ENCODE peak calls at places on chromosomes 3 and 15, in seven cellular contexts. U, F, L, P, I, D and O are unnamed samples.

GRCh38 chr15:35362195-35362829 is 183.7 kb downstream of the DPH6 start:
- DNase-seq in U (no peak), F (no peak), L (no peak), P (no peak), I (no peak), D (no peak), O (no peak)

GRCh38 chr3:53334742-53335141 is 12.6 kb downstream of the DCP1A start:
- DNase-seq in U (no peak), F (no peak), L (no peak), P (no peak), I (no peak), D (no peak), O (no peak)

GRCh38 chr3:196412704-196413103 is 19.5 kb downstream of the UBXN7 start:
- DNase-seq in U (no peak), F (no peak), L (no peak), P (no peak), I (no peak), D (no peak), O (no peak)

GRCh38 chr3:45992133-45992729 is 3.4 kb downstream of the FYCO1 start:
- DNase-seq in U (no peak), F (no peak), L (no peak), P (no peak), I (no peak), D (no peak), O (no peak)

GRCh38 chr3:143105170-143105569 is 14.4 kb upstream of the CHST2 start:
- DNase-seq in U (no peak), F (no peak), L (no peak), P (no peak), I (no peak), D (no peak), O (no peak)

GRCh38 chr3:58999779-59000170 is 50.0 kb downstream of the CFAP20DC start:
- DNase-seq in U (no peak), F (no peak), L (no peak), P (no peak), I (no peak), D (no peak), O (no peak)

GRCh38 chr3:6516694-6517093 is 344.2 kb upstream of the GRM7 start:
- DNase-seq in U (no peak), F (no peak), L (no peak), P (no peak), I (no peak), D (no peak), O (no peak)

GRCh38 chr3:10892622-10893021 is 76.6 kb downstream of the SLC6A11 start:
- DNase-seq in U (no peak), F (no peak), L (no peak), P (no peak), I (no peak), D (no peak), O (no peak)

GRCh38 chr15:65355173-65355982 is 22.4 kb downstream of the IGDCC3 start:
- DNase-seq in U (no peak), F (no peak), L (no peak), P (no peak), I (no peak), D (no peak), O (no peak)

GRCh38 chr15:94105760-94106159 is 125.6 kb upstream of the MCTP2 start:
- DNase-seq in U (no peak), F (no peak), L (no peak), P (no peak), I (no peak), D (no peak), O (no peak)

GRCh38 chr3:22372292-22372949 is 621.4 kb upstream of the ZNF385D start:
- DNase-seq in U (no peak), F (no peak), L (no peak), P (no peak), I (peak), D (no peak), O (no peak)

GRCh38 chr15:99343836-99344551 is 92.7 kb downstream of the LRRC28 start:
- DNase-seq in U (no peak), F (no peak), L (no peak), P (no peak), I (peak), D (no peak), O (no peak)